ENCODE peak calls at places on chromosomes 12 and 14, in four cellular contexts. One of them, this sample, is unnamed.

GRCh38 chr14:50559990-50560928 is at the start of gene ATL1:
- DNase-seq in tibial artery: peak; percentile 91
- DNase-seq in CD4-positive, alpha-beta T cell: peak; percentile 4
- DNase-seq in upper lobe of right lung: peak; percentile 87
- DNase-seq in this sample: peak; percentile 59

GRCh38 chr14:97719931-97720330 is 922.7 kb downstream of the VRK1 start:
- DNase-seq in tibial artery: no peak
- DNase-seq in CD4-positive, alpha-beta T cell: peak; percentile 54
- DNase-seq in upper lobe of right lung: no peak
- DNase-seq in this sample: no peak

GRCh38 chr12:89160716-89161123 is 191.6 kb downstream of the DUSP6 start:
- DNase-seq in tibial artery: peak; percentile 66
- DNase-seq in CD4-positive, alpha-beta T cell: no peak
- DNase-seq in upper lobe of right lung: peak; percentile 64
- DNase-seq in this sample: no peak

GRCh38 chr14:101834387-101835165 is 73.1 kb downstream of the PPP2R5C start:
- DNase-seq in tibial artery: no peak
- DNase-seq in CD4-positive, alpha-beta T cell: no peak
- DNase-seq in upper lobe of right lung: no peak
- DNase-seq in this sample: no peak

GRCh38 chr12:46386877-46387629 is 14.5 kb upstream of the SLC38A2 start:
- DNase-seq in tibial artery: peak; percentile 84
- DNase-seq in CD4-positive, alpha-beta T cell: no peak
- DNase-seq in upper lobe of right lung: no peak
- DNase-seq in this sample: no peak

GRCh38 chr12:104219361-104219892 is 3.8 kb downstream of the TXNRD1 start:
- DNase-seq in tibial artery: no peak
- DNase-seq in CD4-positive, alpha-beta T cell: no peak
- DNase-seq in upper lobe of right lung: no peak
- DNase-seq in this sample: no peak

GRCh38 chr14:67963545-67963944 is 144.0 kb downstream of the RAD51B start:
- DNase-seq in tibial artery: no peak
- DNase-seq in CD4-positive, alpha-beta T cell: no peak
- DNase-seq in upper lobe of right lung: no peak
- DNase-seq in this sample: no peak

GRCh38 chr14:53915364-53916014 is 41.1 kb downstream of the BMP4 start:
- DNase-seq in tibial artery: no peak
- DNase-seq in CD4-positive, alpha-beta T cell: no peak
- DNase-seq in upper lobe of right lung: no peak
- DNase-seq in this sample: no peak

GRCh38 chr12:34218193-34219045 is 196.1 kb downstream of the ALG10 start:
- DNase-seq in tibial artery: no peak
- DNase-seq in CD4-positive, alpha-beta T cell: peak; percentile 37
- DNase-seq in upper lobe of right lung: peak; percentile 78
- DNase-seq in this sample: peak; percentile 20

GRCh38 chr14:81784084-81784483 is 250.4 kb upstream of the SEL1L start:
- DNase-seq in tibial artery: peak; percentile 68
- DNase-seq in CD4-positive, alpha-beta T cell: no peak
- DNase-seq in upper lobe of right lung: no peak
- DNase-seq in this sample: no peak

GRCh38 chr14:99036594-99037293 is 235.3 kb downstream of the BCL11B start:
- DNase-seq in tibial artery: peak; percentile 68
- DNase-seq in CD4-positive, alpha-beta T cell: no peak
- DNase-seq in upper lobe of right lung: no peak
- DNase-seq in this sample: no peak

GRCh38 chr12:115609356-115609755 is 668.1 kb downstream of the MED13L start:
- DNase-seq in tibial artery: no peak
- DNase-seq in CD4-positive, alpha-beta T cell: no peak
- DNase-seq in upper lobe of right lung: no peak
- DNase-seq in this sample: no peak

GRCh38 chr12:132747896-132748295 is 13.7 kb downstream of the ANKLE2 start:
- DNase-seq in tibial artery: no peak
- DNase-seq in CD4-positive, alpha-beta T cell: no peak
- DNase-seq in upper lobe of right lung: no peak
- DNase-seq in this sample: no peak

GRCh38 chr12:105855691-105856405 is 282.9 kb downstream of the NUAK1 start:
- DNase-seq in tibial artery: no peak
- DNase-seq in CD4-positive, alpha-beta T cell: no peak
- DNase-seq in upper lobe of right lung: no peak
- DNase-seq in this sample: no peak

GRCh38 chr14:101968186-101968585 is 3.8 kb downstream of the DYNC1H1 start:
- DNase-seq in tibial artery: no peak
- DNase-seq in CD4-positive, alpha-beta T cell: no peak
- DNase-seq in upper lobe of right lung: no peak
- DNase-seq in this sample: no peak

GRCh38 chr12:128445728-128446127 is 178.8 kb downstream of the TMEM132C start:
- DNase-seq in tibial artery: no peak
- DNase-seq in CD4-positive, alpha-beta T cell: no peak
- DNase-seq in upper lobe of right lung: no peak
- DNase-seq in this sample: no peak

GRCh38 chr12:110029290-110029689 is 19.0 kb downstream of the C12orf76 start:
- DNase-seq in tibial artery: no peak
- DNase-seq in CD4-positive, alpha-beta T cell: no peak
- DNase-seq in upper lobe of right lung: no peak
- DNase-seq in this sample: no peak

GRCh38 chr12:77830502-77830901 is at the start of gene NAV3:
- DNase-seq in tibial artery: no peak
- DNase-seq in CD4-positive, alpha-beta T cell: no peak
- DNase-seq in upper lobe of right lung: no peak
- DNase-seq in this sample: no peak

GRCh38 chr12:2958432-2959193 is 584 bp upstream of the TEAD4 start:
- DNase-seq in tibial artery: peak; percentile 78
- DNase-seq in CD4-positive, alpha-beta T cell: no peak
- DNase-seq in upper lobe of right lung: peak; percentile 86
- DNase-seq in this sample: peak; percentile 47

GRCh38 chr14:22426711-22427110 is 162.3 kb downstream of the DAD1 start:
- DNase-seq in tibial artery: no peak
- DNase-seq in CD4-positive, alpha-beta T cell: no peak
- DNase-seq in upper lobe of right lung: no peak
- DNase-seq in this sample: no peak

GRCh38 chr12:38056701-38057689 is 259.6 kb upstream of the ALG10B start:
- DNase-seq in tibial artery: no peak
- DNase-seq in CD4-positive, alpha-beta T cell: no peak
- DNase-seq in upper lobe of right lung: no peak
- DNase-seq in this sample: no peak

GRCh38 chr14:64198486-64198885 is 95.7 kb downstream of the ESR2 start:
- DNase-seq in tibial artery: no peak
- DNase-seq in CD4-positive, alpha-beta T cell: no peak
- DNase-seq in upper lobe of right lung: no peak
- DNase-seq in this sample: no peak

GRCh38 chr12:124992874-124993567 is 424 bp upstream of the BRI3BP start:
- DNase-seq in tibial artery: no peak
- DNase-seq in CD4-positive, alpha-beta T cell: peak; percentile 67
- DNase-seq in upper lobe of right lung: no peak
- DNase-seq in this sample: peak; percentile 81

GRCh38 chr12:130838951-130839769 is at the start of gene STX2:
- DNase-seq in tibial artery: peak; percentile 92
- DNase-seq in CD4-positive, alpha-beta T cell: peak; percentile 89
- DNase-seq in upper lobe of right lung: peak; percentile 93
- DNase-seq in this sample: peak; percentile 85
- TF ChIP-seq CTCF in tibial artery: no peak
- TF ChIP-seq CTCF in CD4-positive, alpha-beta T cell: peak; percentile 54
- TF ChIP-seq CTCF in upper lobe of right lung: peak; percentile 35
- TF ChIP-seq CTCF in this sample: peak; percentile 28

GRCh38 chr14:71230897-71231296 is 323.6 kb downstream of the PCNX1 start:
- DNase-seq in tibial artery: no peak
- DNase-seq in CD4-positive, alpha-beta T cell: no peak
- DNase-seq in upper lobe of right lung: no peak
- DNase-seq in this sample: no peak
- TF ChIP-seq CTCF in tibial artery: no peak
- TF ChIP-seq CTCF in CD4-positive, alpha-beta T cell: no peak
- TF ChIP-seq CTCF in upper lobe of right lung: no peak
- TF ChIP-seq CTCF in this sample: no peak

GRCh38 chr12:85441740-85442139 is 161.7 kb downstream of the ALX1 start:
- DNase-seq in tibial artery: no peak
- DNase-seq in CD4-positive, alpha-beta T cell: no peak
- DNase-seq in upper lobe of right lung: no peak
- DNase-seq in this sample: no peak
- TF ChIP-seq CTCF in tibial artery: no peak
- TF ChIP-seq CTCF in CD4-positive, alpha-beta T cell: no peak
- TF ChIP-seq CTCF in upper lobe of right lung: no peak
- TF ChIP-seq CTCF in this sample: no peak

GRCh38 chr14:21041676-21042433 is at the start of gene RNASE7:
- DNase-seq in tibial artery: no peak
- DNase-seq in CD4-positive, alpha-beta T cell: no peak
- DNase-seq in upper lobe of right lung: no peak
- DNase-seq in this sample: no peak

GRCh38 chr14:21039585-21040369 is 2.4 kb upstream of the RNASE7 start:
- DNase-seq in tibial artery: no peak
- DNase-seq in CD4-positive, alpha-beta T cell: no peak
- DNase-seq in upper lobe of right lung: no peak
- DNase-seq in this sample: no peak

GRCh38 chr14:21039059-21039422 is 3.1 kb upstream of the RNASE7 start:
- DNase-seq in tibial artery: peak; percentile 91
- DNase-seq in CD4-positive, alpha-beta T cell: no peak
- DNase-seq in upper lobe of right lung: peak; percentile 75
- DNase-seq in this sample: no peak

GRCh38 chr14:21038416-21039058 is 3.6 kb upstream of the RNASE7 start:
- DNase-seq in tibial artery: no peak
- DNase-seq in CD4-positive, alpha-beta T cell: no peak
- DNase-seq in upper lobe of right lung: no peak
- DNase-seq in this sample: no peak

DNA sequence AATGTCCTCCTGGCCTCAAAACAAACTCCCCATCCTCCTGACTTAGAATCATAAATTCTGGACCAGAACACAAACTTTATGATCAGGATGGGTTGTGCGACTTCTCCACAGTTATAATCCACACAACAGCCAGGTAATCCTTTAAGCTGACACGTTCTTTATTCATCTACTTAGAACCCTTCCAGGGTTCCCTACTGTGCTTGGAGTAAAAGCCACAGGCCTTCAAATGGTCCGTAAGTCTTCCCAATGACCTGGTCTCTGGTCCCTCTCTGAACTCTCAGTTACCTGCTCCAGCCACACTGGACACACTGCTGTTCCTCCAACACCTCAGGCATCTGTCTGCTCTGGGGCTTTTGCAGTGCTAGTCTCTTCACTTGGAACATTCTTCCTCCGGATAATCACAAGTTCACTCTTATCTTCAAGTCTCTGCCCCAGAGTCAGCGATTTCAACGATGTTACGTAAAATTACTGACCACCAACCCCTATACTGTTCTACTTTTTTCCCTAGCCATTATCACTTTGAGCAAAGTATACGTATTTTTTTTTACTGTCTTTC is 1.7 kb upstream of the RNASE7 start:
- DNase-seq in tibial artery: no peak
- DNase-seq in CD4-positive, alpha-beta T cell: no peak
- DNase-seq in upper lobe of right lung: no peak
- DNase-seq in this sample: no peak
- TF ChIP-seq CTCF in tibial artery: no peak
- TF ChIP-seq CTCF in CD4-positive, alpha-beta T cell: no peak
- TF ChIP-seq CTCF in upper lobe of right lung: no peak
- TF ChIP-seq CTCF in this sample: no peak

GRCh38 chr14:23566782-23567185 is 807 bp downstream of the AP1G2 start:
- DNase-seq in tibial artery: no peak
- DNase-seq in CD4-positive, alpha-beta T cell: no peak
- DNase-seq in upper lobe of right lung: no peak
- DNase-seq in this sample: no peak
- TF ChIP-seq CTCF in tibial artery: no peak
- TF ChIP-seq CTCF in CD4-positive, alpha-beta T cell: no peak
- TF ChIP-seq CTCF in upper lobe of right lung: no peak
- TF ChIP-seq CTCF in this sample: peak; percentile 25

GRCh38 chr12:18805516-18806248 is 67.8 kb downstream of the CAPZA3 start:
- DNase-seq in tibial artery: no peak
- DNase-seq in CD4-positive, alpha-beta T cell: no peak
- DNase-seq in upper lobe of right lung: no peak
- DNase-seq in this sample: no peak
- TF ChIP-seq CTCF in tibial artery: no peak
- TF ChIP-seq CTCF in CD4-positive, alpha-beta T cell: no peak
- TF ChIP-seq CTCF in upper lobe of right lung: no peak
- TF ChIP-seq CTCF in this sample: no peak

GRCh38 chr14:105376521-105377440 is 21.6 kb upstream of the TEX22 start:
- DNase-seq in tibial artery: no peak
- DNase-seq in CD4-positive, alpha-beta T cell: no peak
- DNase-seq in upper lobe of right lung: no peak
- DNase-seq in this sample: no peak
- TF ChIP-seq CTCF in tibial artery: no peak
- TF ChIP-seq CTCF in CD4-positive, alpha-beta T cell: no peak
- TF ChIP-seq CTCF in upper lobe of right lung: no peak
- TF ChIP-seq CTCF in this sample: no peak

DNA sequence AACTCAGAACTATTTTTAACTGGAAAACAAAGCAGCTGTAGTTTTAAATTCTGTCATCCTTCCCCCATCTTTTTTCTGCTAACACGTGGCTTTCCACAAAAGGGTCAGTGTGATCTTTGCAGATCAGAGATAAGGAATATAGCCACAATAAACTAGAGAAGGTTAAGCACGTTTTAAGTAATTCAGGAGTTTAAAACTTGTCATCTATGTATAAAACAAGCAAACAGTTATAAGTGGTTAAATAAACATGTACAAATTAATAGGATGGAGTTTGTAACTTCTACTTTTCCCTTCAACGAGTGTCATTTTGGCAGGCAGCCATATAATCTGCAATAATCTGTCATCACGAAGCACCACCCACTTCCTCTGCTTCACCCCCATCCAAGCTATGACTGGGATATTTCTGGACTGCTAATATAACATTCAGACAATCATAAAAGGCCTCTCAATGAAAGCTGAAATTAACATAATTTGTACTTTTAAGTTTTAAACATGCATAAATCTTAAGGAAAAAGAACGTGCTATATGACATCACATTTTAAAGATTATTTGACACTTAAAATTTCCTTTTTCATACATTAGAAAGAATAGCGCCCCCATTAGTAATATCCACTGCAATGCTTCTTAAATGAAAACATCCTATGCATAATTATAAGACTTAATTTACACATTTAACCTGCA is 15.2 kb downstream of the TAOK3 start:
- DNase-seq in tibial artery: no peak
- DNase-seq in CD4-positive, alpha-beta T cell: no peak
- DNase-seq in upper lobe of right lung: no peak
- DNase-seq in this sample: no peak
- TF ChIP-seq CTCF in tibial artery: no peak
- TF ChIP-seq CTCF in CD4-positive, alpha-beta T cell: no peak
- TF ChIP-seq CTCF in upper lobe of right lung: peak; percentile 17
- TF ChIP-seq CTCF in this sample: peak; percentile 16

GRCh38 chr12:27838543-27838942 is 58.5 kb upstream of the MANSC4 start:
- DNase-seq in tibial artery: no peak
- DNase-seq in CD4-positive, alpha-beta T cell: no peak
- DNase-seq in upper lobe of right lung: no peak
- DNase-seq in this sample: no peak

GRCh38 chr12:27844427-27845090 is 64.5 kb upstream of the MANSC4 start:
- DNase-seq in tibial artery: no peak
- DNase-seq in CD4-positive, alpha-beta T cell: no peak
- DNase-seq in upper lobe of right lung: no peak
- DNase-seq in this sample: no peak

GRCh38 chr12:27843714-27844245 is 63.7 kb upstream of the MANSC4 start:
- DNase-seq in tibial artery: no peak
- DNase-seq in CD4-positive, alpha-beta T cell: no peak
- DNase-seq in upper lobe of right lung: no peak
- DNase-seq in this sample: no peak

GRCh38 chr12:27841392-27841882 is 61.4 kb upstream of the MANSC4 start:
- DNase-seq in tibial artery: no peak
- DNase-seq in CD4-positive, alpha-beta T cell: no peak
- DNase-seq in upper lobe of right lung: no peak
- DNase-seq in this sample: no peak

GRCh38 chr12:27840229-27840999 is 60.4 kb upstream of the MANSC4 start:
- DNase-seq in tibial artery: no peak
- DNase-seq in CD4-positive, alpha-beta T cell: no peak
- DNase-seq in upper lobe of right lung: no peak
- DNase-seq in this sample: no peak
- TF ChIP-seq CTCF in tibial artery: no peak
- TF ChIP-seq CTCF in CD4-positive, alpha-beta T cell: no peak
- TF ChIP-seq CTCF in upper lobe of right lung: peak; percentile 19
- TF ChIP-seq CTCF in this sample: no peak

GRCh38 chr14:104116544-104117340 is 21.6 kb upstream of the KIF26A start:
- DNase-seq in tibial artery: peak; percentile 48
- DNase-seq in CD4-positive, alpha-beta T cell: no peak
- DNase-seq in upper lobe of right lung: peak; percentile 90
- DNase-seq in this sample: no peak
- TF ChIP-seq CTCF in tibial artery: no peak
- TF ChIP-seq CTCF in CD4-positive, alpha-beta T cell: no peak
- TF ChIP-seq CTCF in upper lobe of right lung: no peak
- TF ChIP-seq CTCF in this sample: no peak

This sample was measured in neural crest cell.